ENCODE peak calls at places on chromosome 6, in eight cellular contexts. B is CD4-positive, CD25-positive, alpha-beta regulatory T cell; A is CD8-positive, alpha-beta T cell; E is neuronal stem cell; H is H1; K is left ventricle myocardium inferior; R is AG04450; T is psoas muscle. Q is an unnamed sample.

GRCh38 chr6:126640921-126641320 is 301.0 kb downstream of the CENPW start:
- DNase-seq in B (no peak), A (no peak), E (no peak), H (no peak), K (no peak), R (no peak), T (no peak), Q (no peak)

GRCh38 chr6:152696543-152696942 is 1.2 kb upstream of the MYCT1 start:
- DNase-seq in B (no peak), A (no peak), E (no peak), H (no peak), K (no peak), R (peak; percentile 41), T (no peak), Q (no peak)

GRCh38 chr6:84360039-84360438 is 132.6 kb upstream of the CEP162 start:
- DNase-seq in B (no peak), A (no peak), E (no peak), H (no peak), K (no peak), R (no peak), T (no peak), Q (no peak)

GRCh38 chr6:38370653-38371311 is 268.9 kb downstream of the BTBD9 start:
- DNase-seq in B (no peak), A (no peak), E (no peak), H (no peak), K (no peak), R (no peak), T (no peak), Q (peak; percentile 36)

GRCh38 chr6:165876568-165876967 is 213.5 kb upstream of the PDE10A start:
- DNase-seq in B (no peak), A (no peak), E (no peak), H (no peak), K (peak; percentile 69), R (peak; percentile 67), T (peak; percentile 51), Q (peak; percentile 10)

GRCh38 chr6:10855233-10855632 is 16.9 kb upstream of the MAK start:
- DNase-seq in B (no peak), A (no peak), E (no peak), H (no peak), K (no peak), R (no peak), T (no peak), Q (no peak)

GRCh38 chr6:14035448-14035847 is 82.1 kb upstream of the CD83 start:
- DNase-seq in B (no peak), A (no peak), E (no peak), H (no peak), K (no peak), R (peak; percentile 94), T (no peak), Q (no peak)

GRCh38 chr6:136846046-136846445 is 23.7 kb downstream of the PEX7 start:
- DNase-seq in B (no peak), A (peak; percentile 20), E (peak; percentile 32), H (no peak), K (no peak), R (peak; percentile 39), T (no peak), Q (no peak)

GRCh38 chr6:36848658-36849441 is 9.6 kb upstream of the CPNE5 start:
- DNase-seq in B (no peak), A (no peak), E (peak; percentile 77), H (peak; percentile 69), K (peak; percentile 77), R (no peak), T (no peak), Q (no peak)

GRCh38 chr6:126180585-126180984 is 159.3 kb upstream of the CENPW start:
- DNase-seq in B (no peak), A (no peak), E (no peak), H (no peak), K (no peak), R (peak; percentile 59), T (no peak), Q (peak; percentile 47)

GRCh38 chr6:40672118-40672517 is 85.0 kb upstream of the LRFN2 start:
- DNase-seq in B (no peak), A (no peak), E (no peak), H (no peak), K (no peak), R (no peak), T (no peak), Q (no peak)

GRCh38 chr6:35601331-35602132 is 87.2 kb downstream of the FKBP5 start:
- DNase-seq in B (peak; percentile 65), A (peak; percentile 63), E (no peak), H (no peak), K (no peak), R (peak; percentile 88), T (peak; percentile 46), Q (peak; percentile 83)

GRCh38 chr6:27851440-27851839 is 60.8 kb downstream of the OR2B2 start:
- DNase-seq in B (no peak), A (no peak), E (no peak), H (no peak), K (no peak), R (no peak), T (no peak), Q (no peak)

GRCh38 chr6:3906191-3907019 is 57.2 kb downstream of the FAM50B start:
- DNase-seq in B (no peak), A (no peak), E (peak; percentile 37), H (no peak), K (peak; percentile 58), R (no peak), T (peak; percentile 75), Q (peak; percentile 94)

GRCh38 chr6:119647309-119647708 is 297.7 kb upstream of the MAN1A1 start:
- DNase-seq in B (no peak), A (no peak), E (no peak), H (no peak), K (no peak), R (no peak), T (no peak), Q (no peak)

GRCh38 chr6:169857343-169858292 is 106.2 kb downstream of the ERMARD start:
- DNase-seq in B (no peak), A (no peak), E (no peak), H (no peak), K (no peak), R (no peak), T (no peak), Q (no peak)

GRCh38 chr6:110690916-110691315 is 124.4 kb downstream of the CDK19 start:
- DNase-seq in B (no peak), A (no peak), E (no peak), H (no peak), K (no peak), R (no peak), T (no peak), Q (no peak)

GRCh38 chr6:104705095-104705707 is 154.5 kb downstream of the HACE1 start:
- DNase-seq in B (no peak), A (peak; percentile 8), E (no peak), H (no peak), K (peak; percentile 22), R (peak; percentile 34), T (no peak), Q (no peak)

GRCh38 chr6:44353336-44353735 is 10.9 kb downstream of the SPATS1 start:
- DNase-seq in B (no peak), A (no peak), E (no peak), H (no peak), K (no peak), R (no peak), T (no peak), Q (no peak)

GRCh38 chr6:1123976-1124375 is 187.9 kb upstream of the FOXQ1 start:
- DNase-seq in B (no peak), A (no peak), E (no peak), H (no peak), K (no peak), R (no peak), T (no peak), Q (no peak)

GRCh38 chr6:435442-436307 is 44.1 kb downstream of the IRF4 start:
- DNase-seq in B (no peak), A (no peak), E (no peak), H (no peak), K (no peak), R (no peak), T (no peak), Q (no peak)

GRCh38 chr6:75201901-75202672 is 3.8 kb downstream of the COL12A1 start:
- DNase-seq in B (no peak), A (no peak), E (peak; percentile 41), H (peak; percentile 76), K (peak; percentile 40), R (no peak), T (peak; percentile 46), Q (peak; percentile 23)
- H3K4me3 ChIP-seq in B (no peak overlapping the region), A (no peak overlapping the region), E (no peak overlapping the region), H (peak overlapping the region; percentile 68), K (peak overlapping the region; percentile 51), R (peak overlapping the region; percentile 97), T (peak overlapping the region; percentile 28), Q (peak overlapping the region; percentile 23)

GRCh38 chr6:164520916-164521315 is 788.5 kb downstream of the C6orf118 start:
- DNase-seq in B (no peak), A (no peak), E (no peak), H (no peak), K (no peak), R (no peak), T (no peak), Q (no peak)
- H3K9me3 ChIP-seq in B (peaks cover 9% of the 10 kb centered on the region), A (no peaks in the 10 kb centered on the region), E (peaks cover 10% of the 10 kb centered on the region), H (peaks cover 19% of the 10 kb centered on the region), K (peaks cover 42% of the 10 kb centered on the region), R (peaks cover 10% of the 10 kb centered on the region), T (no peaks in the 10 kb centered on the region), Q (no peaks in the 10 kb centered on the region)

DNA sequence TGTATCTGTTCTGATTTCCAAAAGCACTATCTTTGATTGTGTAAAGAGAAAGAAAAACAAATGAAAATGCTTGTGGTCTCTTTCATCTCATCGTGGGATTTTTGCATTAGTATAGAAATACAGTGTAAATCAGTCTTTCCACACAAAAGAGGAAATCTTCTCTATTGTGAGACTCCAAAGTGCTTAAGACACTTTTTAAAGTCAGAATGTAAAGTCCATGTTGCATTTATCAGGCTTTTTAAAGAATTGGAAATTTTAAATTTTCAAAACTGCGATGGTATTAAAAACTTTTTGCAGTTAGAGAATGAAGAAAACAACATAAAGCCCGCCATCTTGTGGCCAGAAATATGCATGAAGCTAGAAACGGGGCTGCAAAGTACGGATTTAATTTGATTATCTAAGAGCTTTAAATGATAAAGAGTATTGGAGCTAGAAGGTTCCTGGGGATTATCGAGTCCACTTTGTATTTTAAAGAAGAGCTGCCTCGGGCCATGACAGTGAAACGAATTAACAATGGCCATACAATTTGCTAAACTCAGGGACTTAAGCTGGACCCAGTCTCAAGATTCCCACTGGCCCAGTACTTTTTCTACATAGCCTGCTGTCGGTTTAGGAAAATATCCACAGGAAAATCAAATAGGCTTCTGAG is 339.6 kb downstream of the ARHGAP18 start:
- DNase-seq in B (no peak), A (peak; percentile 45), E (peak; percentile 29), H (peak; percentile 54), K (peak; percentile 18), R (peak; percentile 18), T (no peak), Q (no peak)
- H3K4me3 ChIP-seq in B (peak overlapping the region; percentile 54), A (no peak overlapping the region), E (no peak overlapping the region), H (no peak overlapping the region), K (peak overlapping the region; percentile 24), R (no peak overlapping the region), T (no peak overlapping the region), Q (no peak overlapping the region)

DNA sequence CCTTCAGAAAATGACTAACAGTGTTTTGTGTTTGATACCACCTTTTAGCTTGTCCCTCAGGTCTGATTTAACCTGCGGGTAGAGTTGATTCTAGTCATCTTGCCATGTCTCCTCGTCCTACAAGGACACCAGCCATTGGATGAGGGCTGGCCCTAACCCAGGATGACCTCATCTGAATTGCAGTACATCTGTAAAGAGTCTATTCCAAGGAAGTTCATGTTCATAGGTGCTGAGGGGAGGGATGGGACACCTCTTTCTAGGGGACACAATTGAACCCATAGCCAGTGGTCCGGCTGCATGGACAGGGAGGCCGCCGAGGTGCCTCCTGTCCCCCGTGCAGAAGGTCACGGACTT is 52.0 kb upstream of the DACT2 start:
- DNase-seq in B (no peak), A (no peak), E (no peak), H (no peak), K (no peak), R (no peak), T (peak; percentile 13), Q (no peak)
- H3K9me3 ChIP-seq in B (no peaks in the 10 kb centered on the region), A (no peaks in the 10 kb centered on the region), E (peaks cover 1% of the 10 kb centered on the region), H (no peaks in the 10 kb centered on the region), K (no peaks in the 10 kb centered on the region), R (peaks cover 81% of the 10 kb centered on the region), T (no peaks in the 10 kb centered on the region), Q (no peaks in the 10 kb centered on the region)